ENCODE peak calls at places on chromosome 5, in nine cellular contexts. One of them, this sample, is unnamed.

GRCh38 chr5:126339215-126339805 is 83.9 kb upstream of the GRAMD2B start:
- DNase-seq in A673: peak; percentile 69
- DNase-seq in body of pancreas: peak; percentile 45
- DNase-seq in colonic mucosa: peak; percentile 71
- DNase-seq in GM23248: peak; percentile 79
- DNase-seq in upper lobe of right lung: no peak
- DNase-seq in HepG2: peak; percentile 61
- DNase-seq in left ventricle myocardium inferior: no peak
- DNase-seq in astrocyte: peak; percentile 42
- DNase-seq in this sample: no peak

GRCh38 chr5:107950774-107951173 is 280.0 kb upstream of the EFNA5 start:
- DNase-seq in A673: no peak
- DNase-seq in body of pancreas: no peak
- DNase-seq in colonic mucosa: no peak
- DNase-seq in GM23248: no peak
- DNase-seq in upper lobe of right lung: no peak
- DNase-seq in HepG2: no peak
- DNase-seq in left ventricle myocardium inferior: no peak
- DNase-seq in astrocyte: no peak
- DNase-seq in this sample: no peak

GRCh38 chr5:67620386-67621039 is 423.9 kb upstream of the CD180 start:
- DNase-seq in A673: no peak
- DNase-seq in body of pancreas: no peak
- DNase-seq in colonic mucosa: peak; percentile 32
- DNase-seq in GM23248: no peak
- DNase-seq in upper lobe of right lung: no peak
- DNase-seq in HepG2: no peak
- DNase-seq in left ventricle myocardium inferior: no peak
- DNase-seq in astrocyte: no peak
- DNase-seq in this sample: no peak

GRCh38 chr5:61408476-61409168 is 76.6 kb downstream of the ZSWIM6 start:
- DNase-seq in A673: peak; percentile 99
- DNase-seq in body of pancreas: peak; percentile 99
- DNase-seq in colonic mucosa: peak; percentile 99
- DNase-seq in GM23248: peak; percentile 100
- DNase-seq in upper lobe of right lung: peak; percentile 100
- DNase-seq in HepG2: peak; percentile 95
- DNase-seq in left ventricle myocardium inferior: peak; percentile 100
- DNase-seq in astrocyte: peak; percentile 99
- DNase-seq in this sample: peak; percentile 98

GRCh38 chr5:172505403-172505759 is 51.1 kb upstream of the SH3PXD2B start:
- DNase-seq in A673: no peak
- DNase-seq in body of pancreas: no peak
- DNase-seq in colonic mucosa: peak; percentile 11
- DNase-seq in GM23248: no peak
- DNase-seq in upper lobe of right lung: no peak
- DNase-seq in HepG2: no peak
- DNase-seq in left ventricle myocardium inferior: no peak
- DNase-seq in astrocyte: no peak
- DNase-seq in this sample: no peak

GRCh38 chr5:92320446-92320845 is 937.3 kb upstream of the ARRDC3 start:
- DNase-seq in A673: no peak
- DNase-seq in body of pancreas: no peak
- DNase-seq in colonic mucosa: no peak
- DNase-seq in GM23248: no peak
- DNase-seq in upper lobe of right lung: no peak
- DNase-seq in HepG2: no peak
- DNase-seq in left ventricle myocardium inferior: no peak
- DNase-seq in astrocyte: no peak
- DNase-seq in this sample: no peak

GRCh38 chr5:68225911-68226563 is 10.5 kb downstream of the PIK3R1 start:
- DNase-seq in A673: no peak
- DNase-seq in body of pancreas: no peak
- DNase-seq in colonic mucosa: peak; percentile 83
- DNase-seq in GM23248: no peak
- DNase-seq in upper lobe of right lung: no peak
- DNase-seq in HepG2: no peak
- DNase-seq in left ventricle myocardium inferior: peak; percentile 55
- DNase-seq in astrocyte: no peak
- DNase-seq in this sample: no peak

GRCh38 chr5:175821790-175822211 is 49.6 kb upstream of the CPLX2 start:
- DNase-seq in A673: no peak
- DNase-seq in body of pancreas: no peak
- DNase-seq in colonic mucosa: no peak
- DNase-seq in GM23248: peak; percentile 25
- DNase-seq in upper lobe of right lung: no peak
- DNase-seq in HepG2: no peak
- DNase-seq in left ventricle myocardium inferior: no peak
- DNase-seq in astrocyte: peak; percentile 2
- DNase-seq in this sample: no peak

GRCh38 chr5:159527546-159527945 is 197.3 kb upstream of the IL12B start:
- DNase-seq in A673: no peak
- DNase-seq in body of pancreas: no peak
- DNase-seq in colonic mucosa: no peak
- DNase-seq in GM23248: no peak
- DNase-seq in upper lobe of right lung: no peak
- DNase-seq in HepG2: no peak
- DNase-seq in left ventricle myocardium inferior: no peak
- DNase-seq in astrocyte: no peak
- DNase-seq in this sample: no peak

GRCh38 chr5:173920024-173920753 is 32.0 kb downstream of the CPEB4 start:
- DNase-seq in A673: no peak
- DNase-seq in body of pancreas: no peak
- DNase-seq in colonic mucosa: no peak
- DNase-seq in GM23248: peak; percentile 50
- DNase-seq in upper lobe of right lung: no peak
- DNase-seq in HepG2: no peak
- DNase-seq in left ventricle myocardium inferior: no peak
- DNase-seq in astrocyte: peak; percentile 31
- DNase-seq in this sample: no peak

GRCh38 chr5:173920866-173921265 is 32.7 kb downstream of the CPEB4 start:
- DNase-seq in A673: no peak
- DNase-seq in body of pancreas: no peak
- DNase-seq in colonic mucosa: no peak
- DNase-seq in GM23248: peak; percentile 47
- DNase-seq in upper lobe of right lung: no peak
- DNase-seq in HepG2: no peak
- DNase-seq in left ventricle myocardium inferior: no peak
- DNase-seq in astrocyte: peak; percentile 40
- DNase-seq in this sample: no peak

GRCh38 chr5:173922527-173922926 is 34.4 kb downstream of the CPEB4 start:
- DNase-seq in A673: no peak
- DNase-seq in body of pancreas: no peak
- DNase-seq in colonic mucosa: no peak
- DNase-seq in GM23248: no peak
- DNase-seq in upper lobe of right lung: no peak
- DNase-seq in HepG2: no peak
- DNase-seq in left ventricle myocardium inferior: no peak
- DNase-seq in astrocyte: no peak
- DNase-seq in this sample: no peak

GRCh38 chr5:173917788-173918786 is 29.9 kb downstream of the CPEB4 start:
- DNase-seq in A673: peak; percentile 77
- DNase-seq in body of pancreas: peak; percentile 39
- DNase-seq in colonic mucosa: peak; percentile 79
- DNase-seq in GM23248: peak; percentile 95
- DNase-seq in upper lobe of right lung: peak; percentile 70
- DNase-seq in HepG2: peak; percentile 37
- DNase-seq in left ventricle myocardium inferior: no peak
- DNase-seq in astrocyte: peak; percentile 91
- DNase-seq in this sample: peak; percentile 51

GRCh38 chr5:173919443-173919842 is 31.3 kb downstream of the CPEB4 start:
- DNase-seq in A673: no peak
- DNase-seq in body of pancreas: no peak
- DNase-seq in colonic mucosa: peak; percentile 31
- DNase-seq in GM23248: peak; percentile 49
- DNase-seq in upper lobe of right lung: no peak
- DNase-seq in HepG2: peak; percentile 68
- DNase-seq in left ventricle myocardium inferior: no peak
- DNase-seq in astrocyte: no peak
- DNase-seq in this sample: no peak
- H3K4me3 ChIP-seq in A673: no peak overlapping the region
- H3K4me3 ChIP-seq in body of pancreas: no peak overlapping the region
- H3K4me3 ChIP-seq in colonic mucosa: no peak overlapping the region
- H3K4me3 ChIP-seq in GM23248: peak overlapping the region; percentile 3
- H3K4me3 ChIP-seq in upper lobe of right lung: no peak overlapping the region
- H3K4me3 ChIP-seq in HepG2: no peak overlapping the region
- H3K4me3 ChIP-seq in left ventricle myocardium inferior: peak overlapping the region; percentile 61
- H3K4me3 ChIP-seq in astrocyte: peak overlapping the region; percentile 72
- H3K4me3 ChIP-seq in this sample: no peak overlapping the region

GRCh38 chr5:78546597-78546996 is 102.0 kb downstream of the LHFPL2 start:
- DNase-seq in A673: no peak
- DNase-seq in body of pancreas: no peak
- DNase-seq in colonic mucosa: no peak
- DNase-seq in GM23248: no peak
- DNase-seq in upper lobe of right lung: no peak
- DNase-seq in HepG2: peak; percentile 49
- DNase-seq in left ventricle myocardium inferior: no peak
- DNase-seq in astrocyte: no peak
- DNase-seq in this sample: no peak

GRCh38 chr5:78547171-78547570 is 101.4 kb downstream of the LHFPL2 start:
- DNase-seq in A673: no peak
- DNase-seq in body of pancreas: no peak
- DNase-seq in colonic mucosa: no peak
- DNase-seq in GM23248: peak; percentile 68
- DNase-seq in upper lobe of right lung: no peak
- DNase-seq in HepG2: no peak
- DNase-seq in left ventricle myocardium inferior: no peak
- DNase-seq in astrocyte: peak; percentile 72
- DNase-seq in this sample: no peak

GRCh38 chr5:78549043-78549442 is 99.5 kb downstream of the LHFPL2 start:
- DNase-seq in A673: no peak
- DNase-seq in body of pancreas: no peak
- DNase-seq in colonic mucosa: no peak
- DNase-seq in GM23248: no peak
- DNase-seq in upper lobe of right lung: no peak
- DNase-seq in HepG2: no peak
- DNase-seq in left ventricle myocardium inferior: no peak
- DNase-seq in astrocyte: no peak
- DNase-seq in this sample: no peak

GRCh38 chr5:78547731-78548189 is 100.8 kb downstream of the LHFPL2 start:
- DNase-seq in A673: peak; percentile 80
- DNase-seq in body of pancreas: peak; percentile 43
- DNase-seq in colonic mucosa: peak; percentile 56
- DNase-seq in GM23248: peak; percentile 97
- DNase-seq in upper lobe of right lung: no peak
- DNase-seq in HepG2: no peak
- DNase-seq in left ventricle myocardium inferior: peak; percentile 92
- DNase-seq in astrocyte: peak; percentile 68
- DNase-seq in this sample: peak; percentile 67

DNA sequence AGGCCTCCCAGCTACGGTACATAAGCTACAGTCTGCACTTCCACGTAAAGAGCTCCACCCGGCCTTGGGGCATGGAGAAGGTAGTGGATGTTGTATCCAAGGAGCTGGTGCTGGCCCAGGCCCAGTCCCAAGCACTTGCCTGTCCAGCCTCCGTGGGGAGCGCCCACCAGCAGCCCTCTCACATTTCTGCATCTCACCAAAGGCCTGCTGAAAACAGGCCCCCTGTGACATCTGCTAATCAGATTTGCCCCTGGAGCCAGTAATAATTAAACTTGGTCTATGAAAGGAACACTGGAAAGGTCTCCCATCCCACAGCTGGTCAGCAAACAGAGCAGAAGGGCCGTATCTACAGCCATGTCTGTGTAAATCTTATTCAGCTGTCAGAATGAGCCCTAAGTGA is 100.4 kb downstream of the LHFPL2 start:
- DNase-seq in A673: no peak
- DNase-seq in body of pancreas: no peak
- DNase-seq in colonic mucosa: no peak
- DNase-seq in GM23248: no peak
- DNase-seq in upper lobe of right lung: peak; percentile 59
- DNase-seq in HepG2: no peak
- DNase-seq in left ventricle myocardium inferior: no peak
- DNase-seq in astrocyte: no peak
- DNase-seq in this sample: no peak
- H3K4me3 ChIP-seq in A673: no peak overlapping the region
- H3K4me3 ChIP-seq in body of pancreas: no peak overlapping the region
- H3K4me3 ChIP-seq in colonic mucosa: no peak overlapping the region
- H3K4me3 ChIP-seq in GM23248: peak overlapping the region; percentile 52
- H3K4me3 ChIP-seq in upper lobe of right lung: no peak overlapping the region
- H3K4me3 ChIP-seq in HepG2: no peak overlapping the region
- H3K4me3 ChIP-seq in left ventricle myocardium inferior: no peak overlapping the region
- H3K4me3 ChIP-seq in astrocyte: no peak overlapping the region
- H3K4me3 ChIP-seq in this sample: no peak overlapping the region

DNA sequence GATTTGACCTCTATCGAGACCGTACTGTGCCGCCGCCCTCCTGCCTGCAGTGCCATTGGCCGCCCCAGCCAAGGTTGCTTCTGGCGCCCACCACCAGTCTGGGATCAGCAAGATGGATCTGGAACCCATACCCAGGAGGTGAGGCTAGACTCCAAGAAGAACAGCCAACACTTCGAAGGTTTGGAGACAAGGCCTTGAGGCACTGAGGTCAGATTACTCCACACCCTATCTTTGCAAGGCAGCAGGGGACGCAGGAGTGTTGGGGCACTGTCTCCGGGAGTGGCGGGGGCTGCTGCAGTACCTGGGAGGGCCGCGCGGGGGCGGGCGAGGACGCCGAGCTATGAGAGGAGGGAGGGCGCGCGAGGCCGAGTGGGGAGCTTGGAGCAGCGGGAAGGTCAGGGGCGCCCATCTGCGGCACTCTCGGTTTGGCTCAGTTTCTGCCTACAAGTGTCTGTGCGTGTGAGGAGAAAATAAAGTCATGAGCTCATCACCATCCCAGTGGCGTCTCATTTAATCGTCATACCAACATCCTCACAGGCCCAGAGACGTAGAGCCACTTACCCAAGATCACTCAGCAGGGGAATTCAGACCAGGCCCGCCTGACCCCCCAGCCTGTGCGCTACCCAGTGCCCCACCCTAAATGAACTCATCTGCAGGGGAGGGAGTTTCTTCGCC is 20.5 kb upstream of the PSD2 start:
- DNase-seq in A673: peak; percentile 78
- DNase-seq in body of pancreas: peak; percentile 76
- DNase-seq in colonic mucosa: peak; percentile 75
- DNase-seq in GM23248: peak; percentile 78
- DNase-seq in upper lobe of right lung: peak; percentile 86
- DNase-seq in HepG2: peak; percentile 49
- DNase-seq in left ventricle myocardium inferior: peak; percentile 77
- DNase-seq in astrocyte: peak; percentile 30
- DNase-seq in this sample: no peak
- H3K4me3 ChIP-seq in A673: no peak overlapping the region
- H3K4me3 ChIP-seq in body of pancreas: no peak overlapping the region
- H3K4me3 ChIP-seq in colonic mucosa: no peak overlapping the region
- H3K4me3 ChIP-seq in GM23248: no peak overlapping the region
- H3K4me3 ChIP-seq in upper lobe of right lung: no peak overlapping the region
- H3K4me3 ChIP-seq in HepG2: no peak overlapping the region
- H3K4me3 ChIP-seq in left ventricle myocardium inferior: no peak overlapping the region
- H3K4me3 ChIP-seq in astrocyte: no peak overlapping the region
- H3K4me3 ChIP-seq in this sample: no peak overlapping the region

DNA sequence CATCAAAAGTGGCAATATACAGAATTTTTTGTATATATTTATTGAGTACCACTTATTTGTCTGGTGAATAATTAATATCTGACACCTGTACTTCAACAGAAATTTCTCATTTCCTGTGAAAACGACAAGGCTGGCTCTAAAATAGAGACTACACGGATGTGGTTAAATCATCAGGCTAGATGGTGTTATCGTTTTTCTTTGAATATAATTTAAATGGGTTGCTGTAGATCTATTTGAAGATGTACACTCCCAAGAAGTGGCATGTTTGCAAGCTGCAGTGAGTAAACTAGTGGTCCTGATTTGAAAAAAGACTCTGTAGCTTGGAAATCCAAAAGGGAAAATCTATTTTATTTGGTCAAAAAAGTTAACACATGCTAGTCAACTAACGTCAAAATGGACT is 13.9 kb downstream of the ST8SIA4 start:
- DNase-seq in A673: no peak
- DNase-seq in body of pancreas: no peak
- DNase-seq in colonic mucosa: no peak
- DNase-seq in GM23248: no peak
- DNase-seq in upper lobe of right lung: no peak
- DNase-seq in HepG2: no peak
- DNase-seq in left ventricle myocardium inferior: no peak
- DNase-seq in astrocyte: no peak
- DNase-seq in this sample: no peak
- H3K4me3 ChIP-seq in A673: no peak overlapping the region
- H3K4me3 ChIP-seq in body of pancreas: no peak overlapping the region
- H3K4me3 ChIP-seq in colonic mucosa: no peak overlapping the region
- H3K4me3 ChIP-seq in GM23248: no peak overlapping the region
- H3K4me3 ChIP-seq in upper lobe of right lung: peak overlapping the region; percentile 30
- H3K4me3 ChIP-seq in HepG2: no peak overlapping the region
- H3K4me3 ChIP-seq in left ventricle myocardium inferior: peak overlapping the region; percentile 58
- H3K4me3 ChIP-seq in astrocyte: no peak overlapping the region
- H3K4me3 ChIP-seq in this sample: no peak overlapping the region

This sample was measured in BJ.